ENCODE peak calls at places on chromosome 17, in four cellular contexts. One of them, this sample, is unnamed.

GRCh38 chr17:45043813-45044540 is 7.5 kb downstream of the DCAKD start:
- DNase-seq in GM12878: no peak
- DNase-seq in A549: no peak
- DNase-seq in HepG2: peak
- DNase-seq in this sample: no peak

GRCh38 chr17:36001862-36002603 is 680 bp upstream of the CCL15 start:
- DNase-seq in GM12878: no peak
- DNase-seq in HepG2: peak
- DNase-seq in A549: peak
- DNase-seq in this sample: no peak

GRCh38 chr17:50794361-50794760 is 27.0 kb upstream of the ANKRD40CL start:
- DNase-seq in A549: no peak
- DNase-seq in GM12878: no peak
- DNase-seq in HepG2: no peak
- DNase-seq in this sample: no peak

GRCh38 chr17:44794699-44795413 is 35.2 kb downstream of the GJC1 start:
- DNase-seq in GM12878: no peak
- DNase-seq in HepG2: no peak
- DNase-seq in A549: peak
- DNase-seq in this sample: no peak

GRCh38 chr17:72116692-72117469 is 3.9 kb upstream of the SOX9 start:
- DNase-seq in A549: no peak
- DNase-seq in GM12878: no peak
- DNase-seq in HepG2: no peak
- DNase-seq in this sample: no peak

GRCh38 chr17:4950075-4950756 is 703 bp upstream of the ENO3 start:
- DNase-seq in HepG2: peak
- DNase-seq in A549: peak
- DNase-seq in GM12878: no peak
- DNase-seq in this sample: peak

GRCh38 chr17:66942453-66943264 is 21.8 kb upstream of the CACNG4 start:
- DNase-seq in A549: no peak
- DNase-seq in HepG2: no peak
- DNase-seq in GM12878: no peak
- DNase-seq in this sample: no peak

GRCh38 chr17:79887451-79887991 is 48.3 kb upstream of the CBX4 start:
- DNase-seq in HepG2: no peak
- DNase-seq in GM12878: no peak
- DNase-seq in A549: no peak
- DNase-seq in this sample: peak

GRCh38 chr17:28475151-28475900 is 1.9 kb downstream of the SLC13A2 start:
- DNase-seq in HepG2: peak
- DNase-seq in A549: peak
- DNase-seq in GM12878: no peak
- DNase-seq in this sample: no peak

GRCh38 chr17:77287432-77288068 is 146.8 kb downstream of the SEC14L1 start:
- DNase-seq in A549: peak
- DNase-seq in GM12878: no peak
- DNase-seq in HepG2: peak
- DNase-seq in this sample: peak

GRCh38 chr17:83189673-83190385 is 110.4 kb downstream of the METRNL start:
- DNase-seq in HepG2: peak
- DNase-seq in A549: no peak
- DNase-seq in GM12878: no peak
- DNase-seq in this sample: no peak

GRCh38 chr17:48472485-48473281 is 42.7 kb upstream of the SKAP1 start:
- DNase-seq in HepG2: no peak
- DNase-seq in A549: peak
- DNase-seq in GM12878: no peak
- DNase-seq in this sample: no peak

GRCh38 chr17:53032861-53033271 is 789.9 kb upstream of the KIF2B start:
- DNase-seq in A549: peak
- DNase-seq in GM12878: no peak
- DNase-seq in HepG2: peak
- DNase-seq in this sample: peak

GRCh38 chr17:83065660-83066542 is 13.5 kb upstream of the METRNL start:
- DNase-seq in HepG2: no peak
- DNase-seq in A549: no peak
- DNase-seq in GM12878: no peak
- DNase-seq in this sample: no peak

GRCh38 chr17:67386965-67387551 is 10.0 kb downstream of the PITPNC1 start:
- DNase-seq in GM12878: no peak
- DNase-seq in A549: peak
- DNase-seq in HepG2: peak
- DNase-seq in this sample: peak

GRCh38 chr17:54180919-54181318 is 358.2 kb downstream of the KIF2B start:
- DNase-seq in A549: no peak
- DNase-seq in GM12878: no peak
- DNase-seq in HepG2: no peak
- DNase-seq in this sample: no peak

GRCh38 chr17:50848691-50849090 is 13.3 kb downstream of the WFIKKN2 start:
- DNase-seq in GM12878: no peak
- DNase-seq in A549: no peak
- DNase-seq in HepG2: no peak
- DNase-seq in this sample: no peak

GRCh38 chr17:36731806-36732205 is 130.4 kb downstream of the MRM1 start:
- DNase-seq in HepG2: no peak
- DNase-seq in GM12878: no peak
- DNase-seq in A549: no peak
- DNase-seq in this sample: no peak

GRCh38 chr17:71486171-71486740 is 634.6 kb upstream of the SOX9 start:
- DNase-seq in GM12878: no peak
- DNase-seq in A549: no peak
- DNase-seq in HepG2: no peak
- DNase-seq in this sample: no peak

GRCh38 chr17:77036841-77037381 is 103.9 kb upstream of the SEC14L1 start:
- DNase-seq in HepG2: no peak
- DNase-seq in GM12878: no peak
- DNase-seq in A549: no peak
- DNase-seq in this sample: peak

GRCh38 chr17:21302711-21303425 is 18.4 kb downstream of the MAP2K3 start:
- DNase-seq in A549: no peak
- DNase-seq in HepG2: no peak
- DNase-seq in GM12878: no peak
- DNase-seq in this sample: peak

GRCh38 chr17:68533887-68534700 is 21.9 kb downstream of the PRKAR1A start:
- DNase-seq in A549: peak
- DNase-seq in GM12878: no peak
- DNase-seq in HepG2: no peak
- DNase-seq in this sample: no peak

GRCh38 chr17:83125515-83126274 is 46.3 kb downstream of the METRNL start:
- DNase-seq in GM12878: no peak
- DNase-seq in HepG2: no peak
- DNase-seq in A549: no peak
- DNase-seq in this sample: no peak

GRCh38 chr17:31548709-31549108 is 157.2 kb downstream of the RAB11FIP4 start:
- DNase-seq in A549: no peak
- DNase-seq in HepG2: no peak
- DNase-seq in GM12878: no peak
- DNase-seq in this sample: peak

GRCh38 chr17:5024604-5025003 is 10.6 kb downstream of the SLC52A1 start:
- DNase-seq in A549: no peak
- DNase-seq in HepG2: no peak
- DNase-seq in GM12878: no peak
- DNase-seq in this sample: no peak

GRCh38 chr17:58306131-58306951 is 22.3 kb downstream of the TSPOAP1 start:
- DNase-seq in HepG2: no peak
- DNase-seq in A549: no peak
- DNase-seq in GM12878: no peak
- DNase-seq in this sample: peak

GRCh38 chr17:17561408-17562144 is 29.9 kb downstream of the PEMT start:
- DNase-seq in GM12878: no peak
- DNase-seq in HepG2: no peak
- DNase-seq in A549: no peak
- DNase-seq in this sample: no peak

GRCh38 chr17:38868095-38868967 is 1.5 kb upstream of the LASP1 start:
- DNase-seq in HepG2: peak
- DNase-seq in GM12878: peak
- DNase-seq in A549: peak
- DNase-seq in this sample: no peak

GRCh38 chr17:78479369-78479768 is 97.8 kb downstream of the DNAH17 start:
- DNase-seq in HepG2: no peak
- DNase-seq in GM12878: no peak
- DNase-seq in A549: no peak
- DNase-seq in this sample: no peak

GRCh38 chr17:45093444-45094110 is 32.5 kb downstream of the NMT1 start:
- DNase-seq in A549: no peak
- DNase-seq in GM12878: no peak
- DNase-seq in HepG2: no peak
- DNase-seq in this sample: no peak

GRCh38 chr17:48160177-48160967 is 52.8 kb downstream of the SNX11 start:
- DNase-seq in HepG2: no peak
- DNase-seq in A549: no peak
- DNase-seq in GM12878: no peak
- DNase-seq in this sample: no peak

GRCh38 chr17:21194210-21194609 is 19.8 kb downstream of the TMEM11 start:
- DNase-seq in GM12878: no peak
- DNase-seq in A549: no peak
- DNase-seq in HepG2: no peak
- DNase-seq in this sample: peak

GRCh38 chr17:31308935-31309334 is 4.9 kb downstream of the EVI2B start:
- DNase-seq in HepG2: no peak
- DNase-seq in A549: no peak
- DNase-seq in GM12878: no peak
- DNase-seq in this sample: no peak

GRCh38 chr17:76678330-76678729 is 32.4 kb downstream of the MXRA7 start:
- DNase-seq in A549: no peak
- DNase-seq in HepG2: no peak
- DNase-seq in GM12878: no peak
- DNase-seq in this sample: no peak

GRCh38 chr17:57084361-57084801 is 665 bp upstream of the AKAP1 start:
- DNase-seq in HepG2: no peak
- DNase-seq in A549: no peak
- DNase-seq in GM12878: no peak
- DNase-seq in this sample: no peak
- H3K27ac ChIP-seq in HepG2: peak
- H3K27ac ChIP-seq in A549: peak
- H3K27ac ChIP-seq in GM12878: peak
- H3K27ac ChIP-seq in this sample: peak

GRCh38 chr17:81058263-81058871 is 23.4 kb downstream of the BAIAP2 start:
- DNase-seq in A549: no peak
- DNase-seq in HepG2: no peak
- DNase-seq in GM12878: no peak
- DNase-seq in this sample: no peak

GRCh38 chr17:81059026-81059425 is 24.1 kb downstream of the BAIAP2 start:
- DNase-seq in A549: no peak
- DNase-seq in HepG2: no peak
- DNase-seq in GM12878: no peak
- DNase-seq in this sample: no peak

GRCh38 chr17:81057777-81058176 is 22.8 kb downstream of the BAIAP2 start:
- DNase-seq in HepG2: no peak
- DNase-seq in GM12878: no peak
- DNase-seq in A549: no peak
- DNase-seq in this sample: peak

GRCh38 chr17:81056352-81056751 is 21.4 kb downstream of the BAIAP2 start:
- DNase-seq in GM12878: no peak
- DNase-seq in HepG2: no peak
- DNase-seq in A549: no peak
- DNase-seq in this sample: no peak

GRCh38 chr17:81057079-81057730 is 22.3 kb downstream of the BAIAP2 start:
- DNase-seq in A549: peak
- DNase-seq in GM12878: no peak
- DNase-seq in HepG2: no peak
- DNase-seq in this sample: peak
- TF ChIP-seq USF2 in A549: no peak
- TF ChIP-seq USF2 in GM12878: no peak
- TF ChIP-seq USF2 in HepG2: no peak
- TF ChIP-seq USF2 in this sample: no peak

DNA sequence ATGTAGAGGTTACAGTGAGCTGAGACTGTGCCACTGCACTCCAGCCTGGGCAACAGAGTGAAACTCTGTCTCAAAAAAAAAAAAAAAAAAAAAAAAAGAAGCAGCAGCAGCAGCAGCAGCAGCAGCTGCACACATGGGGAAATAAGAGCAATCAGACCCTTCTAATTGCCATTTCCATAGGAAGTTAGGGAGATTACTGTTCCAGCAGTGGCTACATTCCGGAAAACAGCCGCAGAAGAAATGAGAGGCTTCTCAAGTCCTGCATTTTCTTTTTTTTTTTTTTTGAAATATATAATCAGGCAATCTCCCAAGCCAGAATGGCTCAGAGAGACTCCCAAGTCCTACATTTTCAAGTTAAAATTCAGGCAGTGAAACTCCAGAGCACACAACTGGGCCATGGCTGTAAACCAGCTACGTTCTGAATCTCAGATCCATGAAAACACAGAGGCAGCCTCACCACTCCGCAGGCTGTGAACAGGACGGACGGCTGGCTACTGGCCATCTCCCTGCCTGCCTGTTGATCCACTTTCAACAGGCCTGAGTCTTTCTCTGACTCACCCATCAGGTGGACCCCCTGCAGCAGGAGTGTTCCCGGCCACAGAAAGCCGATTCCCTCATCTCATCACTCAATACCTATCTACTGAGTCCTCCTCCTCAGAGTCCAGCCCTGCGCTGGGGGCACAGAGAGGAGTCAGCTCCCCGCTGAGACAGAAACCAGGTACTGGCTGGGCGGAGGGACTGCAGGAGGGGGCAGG is 15.0 kb downstream of the TRPV1 start:
- DNase-seq in HepG2: no peak
- DNase-seq in A549: no peak
- DNase-seq in GM12878: no peak
- DNase-seq in this sample: peak
- H3K27ac ChIP-seq in HepG2: no peak
- H3K27ac ChIP-seq in A549: no peak
- H3K27ac ChIP-seq in GM12878: no peak
- H3K27ac ChIP-seq in this sample: no peak

GRCh38 chr17:75093543-75094158 is 5.9 kb downstream of the SLC16A5 start:
- DNase-seq in HepG2: no peak
- DNase-seq in A549: peak
- DNase-seq in GM12878: no peak
- DNase-seq in this sample: no peak
- TF ChIP-seq USF2 in HepG2: no peak
- TF ChIP-seq USF2 in A549: no peak
- TF ChIP-seq USF2 in GM12878: no peak
- TF ChIP-seq USF2 in this sample: no peak

GRCh38 chr17:1104222-1104621 is 75.6 kb downstream of the ABR start:
- DNase-seq in HepG2: no peak
- DNase-seq in A549: no peak
- DNase-seq in GM12878: no peak
- DNase-seq in this sample: peak
- H3K27ac ChIP-seq in HepG2: no peak
- H3K27ac ChIP-seq in A549: no peak
- H3K27ac ChIP-seq in GM12878: no peak
- H3K27ac ChIP-seq in this sample: peak

GRCh38 chr17:561118-561517 is 153.5 kb downstream of the VPS53 start:
- DNase-seq in HepG2: no peak
- DNase-seq in A549: no peak
- DNase-seq in GM12878: no peak
- DNase-seq in this sample: no peak
- TF ChIP-seq USF2 in HepG2: no peak
- TF ChIP-seq USF2 in A549: no peak
- TF ChIP-seq USF2 in GM12878: no peak
- TF ChIP-seq USF2 in this sample: no peak

GRCh38 chr17:62781356-62781755 is 26.8 kb downstream of the MARCHF10 start:
- DNase-seq in A549: no peak
- DNase-seq in HepG2: no peak
- DNase-seq in GM12878: no peak
- DNase-seq in this sample: no peak
- H3K27ac ChIP-seq in A549: peak
- H3K27ac ChIP-seq in HepG2: no peak
- H3K27ac ChIP-seq in GM12878: no peak
- H3K27ac ChIP-seq in this sample: no peak

This sample was measured in SK-N-SH.